ENCODE peak calls at places on chromosome 22, in five cellular contexts. M, J, B, P and U are unnamed samples.

GRCh38 chr22:39493759-39494158 is 8.3 kb upstream of the MIEF1 start:
- DNase-seq in M (no peak), J (no peak), B (no peak), P (no peak), U (no peak)

GRCh38 chr22:47163481-47163875 is 401.0 kb downstream of the TBC1D22A start:
- DNase-seq in M (no peak), J (no peak), B (no peak), P (no peak), U (no peak)

GRCh38 chr22:50677493-50678217 is 5.0 kb downstream of the SHANK3 start:
- DNase-seq in M (peak; percentile 2), J (no peak), B (no peak), P (no peak), U (no peak)

GRCh38 chr22:49193348-49193747 is 634.3 kb downstream of the BRD1 start:
- DNase-seq in M (no peak), J (no peak), B (no peak), P (no peak), U (no peak)

GRCh38 chr22:31262369-31263133 is 29.7 kb downstream of the PIK3IP1 start:
- DNase-seq in M (no peak), J (no peak), B (no peak), P (no peak), U (no peak)

GRCh38 chr22:47390026-47390970 is 627.8 kb downstream of the TBC1D22A start:
- DNase-seq in M (no peak), J (no peak), B (no peak), P (no peak), U (no peak)

GRCh38 chr22:44424867-44425351 is 73.1 kb downstream of the RTL6 start:
- DNase-seq in M (no peak), J (no peak), B (no peak), P (no peak), U (no peak)

GRCh38 chr22:33354928-33355327 is 296.7 kb upstream of the SYN3 start:
- DNase-seq in M (no peak), J (no peak), B (no peak), P (no peak), U (no peak)

GRCh38 chr22:29343313-29343805 is 27.9 kb upstream of the RASL10A start:
- DNase-seq in M (no peak), J (no peak), B (no peak), P (no peak), U (no peak)

GRCh38 chr22:44396021-44396726 is 83.4 kb upstream of the SHISAL1 start:
- DNase-seq in M (no peak), J (no peak), B (no peak), P (no peak), U (no peak)

GRCh38 chr22:39985383-39986045 is 9.2 kb upstream of the FAM83F start:
- DNase-seq in M (no peak), J (no peak), B (no peak), P (no peak), U (no peak)

GRCh38 chr22:49609207-49609876 is 218.3 kb downstream of the BRD1 start:
- DNase-seq in M (no peak), J (no peak), B (no peak), P (no peak), U (no peak)

GRCh38 chr22:36334081-36334831 is 53.5 kb downstream of the MYH9 start:
- DNase-seq in M (no peak), J (peak; percentile 88), B (no peak), P (no peak), U (no peak)

GRCh38 chr22:36335621-36336020 is 52.1 kb downstream of the MYH9 start:
- DNase-seq in M (no peak), J (no peak), B (no peak), P (no peak), U (no peak)

GRCh38 chr22:36336246-36337182 is 51.3 kb downstream of the MYH9 start:
- DNase-seq in M (no peak), J (no peak), B (no peak), P (no peak), U (no peak)

GRCh38 chr22:36333632-36334031 is 54.1 kb downstream of the MYH9 start:
- DNase-seq in M (no peak), J (no peak), B (no peak), P (no peak), U (no peak)

DNA sequence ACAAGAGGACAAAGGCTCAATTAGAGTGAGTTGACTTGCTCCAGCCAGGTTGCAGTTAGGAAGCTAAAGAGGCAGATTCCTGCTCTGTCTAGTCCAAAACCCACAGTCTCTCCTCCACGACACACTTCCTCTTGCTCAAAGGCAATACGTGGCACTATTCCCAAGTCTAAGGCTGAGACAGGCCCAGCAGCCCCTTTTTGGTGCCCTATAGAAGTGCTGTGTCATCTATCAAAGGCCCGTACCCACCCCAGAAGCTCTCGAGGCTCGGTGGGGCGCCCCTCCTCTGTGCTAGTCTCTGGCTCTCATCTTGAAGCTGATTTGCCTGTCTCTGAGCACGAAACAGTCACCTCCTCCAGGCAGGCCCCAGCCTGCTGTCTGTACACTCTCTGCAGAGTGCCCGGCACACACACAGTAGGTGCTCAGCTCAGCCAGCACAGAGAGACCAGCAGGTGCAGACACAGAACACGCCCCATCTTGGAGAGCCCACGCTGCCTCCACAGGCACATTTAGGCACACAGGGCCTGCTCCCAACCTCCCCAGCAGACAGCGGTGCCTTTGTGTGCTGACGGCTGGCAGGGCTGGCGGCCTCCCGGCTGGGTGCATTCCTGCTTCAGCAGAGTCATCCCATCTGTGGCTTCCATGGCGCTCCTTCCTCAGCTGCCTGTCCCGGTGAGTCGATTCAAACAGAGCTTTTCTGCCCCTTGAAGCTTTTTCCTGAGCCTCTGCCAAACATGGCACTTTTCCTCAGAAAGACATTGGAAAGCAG is 52.7 kb downstream of the MYH9 start:
- DNase-seq in M (no peak), J (peak; percentile 30), B (no peak), P (no peak), U (no peak)
- TF ChIP-seq TAF1 in M (no peak), J (no peak), B (no peak), P (no peak), U (no peak)

GRCh38 chr22:23098718-23099524 is 28.6 kb downstream of the GNAZ start:
- DNase-seq in M (no peak), J (no peak), B (no peak), P (no peak), U (no peak)
- TF ChIP-seq POLR2AphosphoS5 in M (no peak), J (no peak), B (no peak), P (no peak), U (no peak)

DNA sequence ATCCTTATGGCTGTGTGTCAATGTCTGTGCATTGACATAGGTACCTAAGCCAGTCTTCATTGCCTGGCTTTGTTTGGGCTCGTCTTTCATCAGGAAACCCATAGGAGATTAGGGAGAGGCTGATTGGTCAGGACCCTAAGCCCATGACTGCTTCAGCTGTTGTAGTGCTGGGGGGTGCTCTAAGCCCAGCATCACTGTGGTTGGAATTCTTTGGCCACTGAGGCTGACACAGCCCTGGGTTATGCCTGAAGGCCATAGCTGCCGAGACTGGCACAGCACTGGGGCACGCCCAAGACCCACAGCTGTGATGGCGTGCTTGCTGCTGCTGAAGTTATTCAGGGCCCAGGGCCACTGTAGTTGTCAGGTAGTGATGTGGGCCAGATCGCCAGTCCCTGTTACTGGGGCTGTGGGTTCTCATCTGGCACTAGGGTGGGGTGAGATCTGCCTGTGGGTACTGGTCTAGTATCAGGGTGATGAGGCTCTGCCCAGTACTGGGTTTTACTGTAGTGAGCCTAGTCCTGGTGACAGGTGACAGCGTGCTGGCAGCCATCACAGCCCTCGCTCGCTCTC is 4.9 kb downstream of the USP18 start:
- DNase-seq in M (no peak), J (no peak), B (no peak), P (no peak), U (no peak)
- TF ChIP-seq POLR2A in M (no peak), J (no peak), B (no peak), P (no peak), U (no peak)

GRCh38 chr22:42400811-42401547 is 31.2 kb downstream of the NFAM1 start:
- DNase-seq in M (no peak), J (no peak), B (no peak), P (no peak), U (no peak)

GRCh38 chr22:42401562-42402334 is 30.5 kb downstream of the NFAM1 start:
- DNase-seq in M (no peak), J (no peak), B (no peak), P (no peak), U (no peak)

GRCh38 chr22:42399315-42400271 is 32.6 kb downstream of the NFAM1 start:
- DNase-seq in M (no peak), J (peak; percentile 78), B (no peak), P (no peak), U (no peak)

GRCh38 chr22:42397332-42398246 is 34.6 kb downstream of the NFAM1 start:
- DNase-seq in M (peak; percentile 54), J (no peak), B (no peak), P (peak; percentile 66), U (no peak)

DNA sequence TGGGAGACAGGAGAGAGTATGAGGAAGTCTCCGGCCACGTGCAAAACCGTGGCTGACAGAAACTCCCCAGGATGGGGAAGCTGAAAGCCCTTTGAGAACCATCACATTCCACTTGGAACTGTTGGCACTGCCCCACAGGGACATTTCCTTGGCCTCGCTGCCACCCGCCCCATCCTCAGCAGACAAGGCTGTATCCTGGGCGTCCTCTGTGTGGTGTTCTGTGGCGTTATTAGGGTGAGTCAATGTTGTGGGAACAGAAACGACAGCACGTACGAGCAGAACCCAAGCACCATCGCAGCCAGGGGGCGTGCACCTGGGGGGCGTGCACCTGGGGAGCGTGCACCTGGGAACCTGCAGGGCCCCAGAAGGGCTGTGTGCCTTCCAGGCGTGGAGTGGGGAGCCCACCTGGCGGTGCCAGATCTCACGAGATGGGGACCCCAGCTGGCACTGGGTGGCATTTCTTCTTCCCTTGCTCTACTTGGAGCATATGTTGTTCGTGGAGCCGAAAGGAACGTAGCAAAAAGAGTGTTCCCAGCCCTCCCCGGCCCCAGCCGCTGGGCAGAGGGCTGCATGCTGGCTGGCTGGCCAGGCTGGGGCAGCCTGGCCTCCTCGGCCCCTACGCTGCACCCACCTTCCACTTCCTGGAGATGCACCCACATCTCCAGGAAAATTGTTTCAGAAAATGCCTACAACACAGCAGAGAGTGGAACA is 35.4 kb downstream of the NFAM1 start:
- DNase-seq in M (no peak), J (no peak), B (no peak), P (no peak), U (no peak)
- TF ChIP-seq TAF1 in M (no peak), J (no peak), B (no peak), P (no peak), U (no peak)

DNA sequence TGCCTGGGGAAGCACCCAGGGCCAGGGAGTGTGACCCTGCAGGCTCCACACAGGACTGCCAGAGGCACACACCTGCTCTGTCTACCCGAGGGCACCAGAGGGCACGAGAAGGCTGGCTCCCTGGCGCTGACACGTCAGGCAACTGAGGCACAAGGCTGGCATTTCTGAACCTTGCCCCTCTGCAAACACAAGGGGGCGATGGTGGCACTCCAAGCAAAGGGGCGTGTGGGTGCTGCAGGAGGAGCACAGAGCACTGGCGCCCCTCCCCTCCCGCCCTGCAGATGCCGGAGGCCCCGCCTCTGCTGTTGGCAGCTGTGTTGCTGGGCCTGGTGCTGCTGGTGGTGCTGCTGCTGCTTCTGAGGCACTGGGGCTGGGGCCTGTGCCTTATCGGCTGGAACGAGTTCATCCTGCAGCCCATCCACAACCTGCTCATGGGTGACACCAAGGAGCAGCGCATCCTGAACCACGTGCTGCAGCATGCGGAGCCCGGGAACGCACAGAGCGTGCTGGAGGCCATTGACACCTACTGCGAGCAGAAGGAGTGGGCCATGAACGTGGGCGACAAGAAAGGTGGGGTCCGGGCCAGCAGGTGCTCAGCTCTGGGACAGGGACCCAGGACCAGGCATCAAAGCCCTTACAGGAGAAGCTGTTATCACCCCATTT is 20.8 kb upstream of the TXNRD2 start:
- DNase-seq in M (peak; percentile 89), J (peak; percentile 96), B (peak; percentile 87), P (no peak), U (peak; percentile 78)
- TF ChIP-seq POLR2AphosphoS5 in M (no peak), J (peak; percentile 7), B (no peak), P (no peak), U (no peak)